ENCODE peak calls at places on chromosomes 11 and 22, in four cellular contexts. P is progenitor cell of endocrine pancreas, W is HTR-8/SVneo, H is psoas muscle. R is an unnamed sample.

GRCh38 chr22:46942816-46943783 is 180.7 kb downstream of the TBC1D22A start:
- DNase-seq in H (peak), P (no peak), W (no peak), R (no peak)

GRCh38 chr11:74877132-74877531 is 71.8 kb downstream of the XRRA1 start:
- DNase-seq in H (no peak), P (no peak), W (no peak), R (peak)

GRCh38 chr11:24762076-24762475 is 265.2 kb downstream of the LUZP2 start:
- DNase-seq in P (no peak), H (no peak), W (no peak), R (no peak)

GRCh38 chr11:7275133-7275532 is 23.4 kb downstream of the SYT9 start:
- DNase-seq in H (no peak), W (no peak), P (no peak), R (no peak)

GRCh38 chr22:19579113-19579811 is 55.1 kb upstream of the CLDN5 start:
- DNase-seq in P (no peak), W (no peak), H (no peak), R (no peak)

GRCh38 chr22:50262973-50263617 is 1.6 kb upstream of the MAPK12 start:
- DNase-seq in W (no peak), H (no peak), P (no peak), R (no peak)

GRCh38 chr11:133661867-133662266 is 129.6 kb upstream of the OPCML start:
- DNase-seq in H (no peak), P (no peak), W (no peak), R (no peak)

GRCh38 chr11:12069053-12069676 is 41.2 kb upstream of the MICAL2 start:
- DNase-seq in H (no peak), P (no peak), W (no peak), R (no peak)

GRCh38 chr22:44143596-44143995 is 37.1 kb upstream of the PARVG start:
- DNase-seq in H (no peak), W (no peak), P (no peak), R (no peak)

GRCh38 chr22:41910050-41910598 is 4.8 kb downstream of the SHISA8 start:
- DNase-seq in P (no peak), W (no peak), H (no peak), R (no peak)

GRCh38 chr11:74147199-74147929 is 23.4 kb downstream of the C2CD3 start:
- DNase-seq in W (no peak), P (no peak), H (no peak), R (no peak)